ENCODE peak calls at places on chromosomes 13 and 19, in eight cellular contexts. One of them, this sample, is unnamed.

GRCh38 chr13:79522583-79522982 is 41.6 kb downstream of the NDFIP2 start:
- DNase-seq in lower lobe of right lung: no peak
- DNase-seq in transverse colon: no peak
- DNase-seq in astrocyte: peak
- DNase-seq in suprapubic skin: no peak
- DNase-seq in H9: no peak
- DNase-seq in stomach: no peak
- DNase-seq in foreskin keratinocyte: no peak
- DNase-seq in this sample: no peak

GRCh38 chr13:106570354-106570822 is 2.5 kb upstream of the ARGLU1 start:
- DNase-seq in lower lobe of right lung: peak
- DNase-seq in transverse colon: peak
- DNase-seq in astrocyte: peak
- DNase-seq in suprapubic skin: peak
- DNase-seq in H9: peak
- DNase-seq in stomach: peak
- DNase-seq in foreskin keratinocyte: peak
- DNase-seq in this sample: peak

GRCh38 chr19:18928018-18928805 is 8.7 kb downstream of the DDX49 start:
- DNase-seq in lower lobe of right lung: no peak
- DNase-seq in transverse colon: no peak
- DNase-seq in astrocyte: no peak
- DNase-seq in suprapubic skin: no peak
- DNase-seq in H9: no peak
- DNase-seq in stomach: no peak
- DNase-seq in foreskin keratinocyte: no peak
- DNase-seq in this sample: no peak

GRCh38 chr13:20495087-20496023 is 30.3 kb downstream of the CRYL1 start:
- DNase-seq in lower lobe of right lung: no peak
- DNase-seq in transverse colon: peak
- DNase-seq in astrocyte: peak
- DNase-seq in suprapubic skin: no peak
- DNase-seq in H9: peak
- DNase-seq in stomach: peak
- DNase-seq in foreskin keratinocyte: peak
- DNase-seq in this sample: peak

GRCh38 chr19:7788933-7789323 is 25.9 kb downstream of the CLEC4M start:
- DNase-seq in lower lobe of right lung: no peak
- DNase-seq in transverse colon: no peak
- DNase-seq in astrocyte: no peak
- DNase-seq in suprapubic skin: no peak
- DNase-seq in H9: no peak
- DNase-seq in stomach: no peak
- DNase-seq in foreskin keratinocyte: no peak
- DNase-seq in this sample: no peak

GRCh38 chr13:29721766-29722165 is 126.3 kb upstream of the SLC7A1 start:
- DNase-seq in lower lobe of right lung: no peak
- DNase-seq in transverse colon: no peak
- DNase-seq in astrocyte: no peak
- DNase-seq in suprapubic skin: no peak
- DNase-seq in H9: no peak
- DNase-seq in stomach: no peak
- DNase-seq in foreskin keratinocyte: no peak
- DNase-seq in this sample: no peak

GRCh38 chr19:17671906-17672305 is 16.2 kb downstream of the UNC13A start:
- DNase-seq in lower lobe of right lung: no peak
- DNase-seq in transverse colon: no peak
- DNase-seq in astrocyte: no peak
- DNase-seq in suprapubic skin: no peak
- DNase-seq in H9: peak
- DNase-seq in stomach: no peak
- DNase-seq in foreskin keratinocyte: peak
- DNase-seq in this sample: peak

GRCh38 chr19:21610341-21610740 is 104.9 kb downstream of the ZNF429 start:
- DNase-seq in lower lobe of right lung: no peak
- DNase-seq in transverse colon: no peak
- DNase-seq in astrocyte: no peak
- DNase-seq in suprapubic skin: no peak
- DNase-seq in H9: no peak
- DNase-seq in stomach: no peak
- DNase-seq in foreskin keratinocyte: no peak
- DNase-seq in this sample: no peak

GRCh38 chr13:97434417-97435296 is 688 bp downstream of the RAP2A start:
- DNase-seq in lower lobe of right lung: peak
- DNase-seq in transverse colon: peak
- DNase-seq in astrocyte: peak
- DNase-seq in suprapubic skin: peak
- DNase-seq in H9: peak
- DNase-seq in stomach: peak
- DNase-seq in foreskin keratinocyte: no peak
- DNase-seq in this sample: no peak

GRCh38 chr19:34484328-34484727 is 2.8 kb downstream of the WTIP start:
- DNase-seq in lower lobe of right lung: no peak
- DNase-seq in transverse colon: no peak
- DNase-seq in astrocyte: no peak
- DNase-seq in suprapubic skin: no peak
- DNase-seq in H9: no peak
- DNase-seq in stomach: no peak
- DNase-seq in foreskin keratinocyte: no peak
- DNase-seq in this sample: no peak

GRCh38 chr19:34487651-34488051 is 6.1 kb downstream of the WTIP start:
- DNase-seq in lower lobe of right lung: no peak
- DNase-seq in transverse colon: no peak
- DNase-seq in astrocyte: no peak
- DNase-seq in suprapubic skin: no peak
- DNase-seq in H9: no peak
- DNase-seq in stomach: no peak
- DNase-seq in foreskin keratinocyte: no peak
- DNase-seq in this sample: no peak

GRCh38 chr19:34489175-34489574 is 7.6 kb downstream of the WTIP start:
- DNase-seq in lower lobe of right lung: no peak
- DNase-seq in transverse colon: no peak
- DNase-seq in astrocyte: no peak
- DNase-seq in suprapubic skin: no peak
- DNase-seq in H9: no peak
- DNase-seq in stomach: no peak
- DNase-seq in foreskin keratinocyte: no peak
- DNase-seq in this sample: no peak

GRCh38 chr19:34482380-34483250 is 1.1 kb downstream of the WTIP start:
- DNase-seq in lower lobe of right lung: no peak
- DNase-seq in transverse colon: no peak
- DNase-seq in astrocyte: peak
- DNase-seq in suprapubic skin: no peak
- DNase-seq in H9: no peak
- DNase-seq in stomach: no peak
- DNase-seq in foreskin keratinocyte: no peak
- DNase-seq in this sample: peak

DNA sequence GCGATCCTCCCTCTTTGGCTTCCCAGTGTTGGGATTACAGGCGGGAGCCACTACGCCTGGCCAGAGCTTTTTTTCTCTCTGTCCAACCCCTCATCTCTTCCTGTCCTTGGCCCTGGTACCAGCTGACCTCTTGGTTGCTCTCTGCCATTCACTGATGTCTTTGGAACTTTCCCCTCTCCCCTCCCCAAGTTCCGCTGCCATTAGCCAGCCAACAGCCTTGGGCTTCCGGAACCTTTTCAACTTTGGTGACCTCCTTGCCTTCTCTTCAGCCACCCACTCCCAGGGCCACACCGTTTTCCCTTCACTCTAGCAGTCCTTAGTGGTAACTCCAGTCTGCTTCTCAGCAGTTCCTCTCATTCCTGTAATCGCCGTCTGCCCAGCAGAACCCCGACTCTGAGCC is 4.3 kb downstream of the WTIP start:
- DNase-seq in lower lobe of right lung: no peak
- DNase-seq in transverse colon: no peak
- DNase-seq in astrocyte: no peak
- DNase-seq in suprapubic skin: no peak
- DNase-seq in H9: no peak
- DNase-seq in stomach: no peak
- DNase-seq in foreskin keratinocyte: no peak
- DNase-seq in this sample: no peak
- H3K27ac ChIP-seq in lower lobe of right lung: peak
- H3K27ac ChIP-seq in transverse colon: no peak
- H3K27ac ChIP-seq in astrocyte: no peak
- H3K27ac ChIP-seq in suprapubic skin: no peak
- H3K27ac ChIP-seq in H9: no peak
- H3K27ac ChIP-seq in stomach: no peak
- H3K27ac ChIP-seq in foreskin keratinocyte: no peak
- H3K27ac ChIP-seq in this sample: no peak

GRCh38 chr13:44872751-44873150 is 116.5 kb downstream of the NUFIP1 start:
- DNase-seq in lower lobe of right lung: no peak
- DNase-seq in transverse colon: no peak
- DNase-seq in astrocyte: no peak
- DNase-seq in suprapubic skin: no peak
- DNase-seq in H9: no peak
- DNase-seq in stomach: no peak
- DNase-seq in foreskin keratinocyte: no peak
- DNase-seq in this sample: no peak

GRCh38 chr13:44868397-44868796 is 120.9 kb downstream of the NUFIP1 start:
- DNase-seq in lower lobe of right lung: no peak
- DNase-seq in transverse colon: no peak
- DNase-seq in astrocyte: no peak
- DNase-seq in suprapubic skin: no peak
- DNase-seq in H9: no peak
- DNase-seq in stomach: no peak
- DNase-seq in foreskin keratinocyte: no peak
- DNase-seq in this sample: no peak

GRCh38 chr13:44867825-44868224 is 121.4 kb downstream of the NUFIP1 start:
- DNase-seq in lower lobe of right lung: no peak
- DNase-seq in transverse colon: no peak
- DNase-seq in astrocyte: no peak
- DNase-seq in suprapubic skin: no peak
- DNase-seq in H9: no peak
- DNase-seq in stomach: no peak
- DNase-seq in foreskin keratinocyte: no peak
- DNase-seq in this sample: no peak

GRCh38 chr13:44869167-44869566 is 120.1 kb downstream of the NUFIP1 start:
- DNase-seq in lower lobe of right lung: no peak
- DNase-seq in transverse colon: no peak
- DNase-seq in astrocyte: no peak
- DNase-seq in suprapubic skin: no peak
- DNase-seq in H9: no peak
- DNase-seq in stomach: no peak
- DNase-seq in foreskin keratinocyte: no peak
- DNase-seq in this sample: no peak

GRCh38 chr13:44870456-44870929 is 118.8 kb downstream of the NUFIP1 start:
- DNase-seq in lower lobe of right lung: peak
- DNase-seq in transverse colon: peak
- DNase-seq in astrocyte: no peak
- DNase-seq in suprapubic skin: no peak
- DNase-seq in H9: no peak
- DNase-seq in stomach: peak
- DNase-seq in foreskin keratinocyte: no peak
- DNase-seq in this sample: no peak
- TF ChIP-seq CTCF in lower lobe of right lung: no peak
- TF ChIP-seq CTCF in transverse colon: no peak
- TF ChIP-seq CTCF in astrocyte: no peak
- TF ChIP-seq CTCF in suprapubic skin: no peak
- TF ChIP-seq CTCF in H9: no peak
- TF ChIP-seq CTCF in stomach: no peak
- TF ChIP-seq CTCF in foreskin keratinocyte: no peak
- TF ChIP-seq CTCF in this sample: no peak

GRCh38 chr19:710767-711166 is 2.0 kb downstream of the PALM start:
- DNase-seq in lower lobe of right lung: no peak
- DNase-seq in transverse colon: no peak
- DNase-seq in astrocyte: peak
- DNase-seq in suprapubic skin: no peak
- DNase-seq in H9: no peak
- DNase-seq in stomach: no peak
- DNase-seq in foreskin keratinocyte: no peak
- DNase-seq in this sample: no peak

GRCh38 chr19:709196-709964 is 645 bp downstream of the PALM start:
- DNase-seq in lower lobe of right lung: no peak
- DNase-seq in transverse colon: no peak
- DNase-seq in astrocyte: no peak
- DNase-seq in suprapubic skin: no peak
- DNase-seq in H9: no peak
- DNase-seq in stomach: no peak
- DNase-seq in foreskin keratinocyte: no peak
- DNase-seq in this sample: no peak

GRCh38 chr19:708154-709141 is at the start of gene PALM:
- DNase-seq in lower lobe of right lung: no peak
- DNase-seq in transverse colon: no peak
- DNase-seq in astrocyte: no peak
- DNase-seq in suprapubic skin: no peak
- DNase-seq in H9: peak
- DNase-seq in stomach: peak
- DNase-seq in foreskin keratinocyte: no peak
- DNase-seq in this sample: no peak

GRCh38 chr19:711224-711623 is 2.5 kb downstream of the PALM start:
- DNase-seq in lower lobe of right lung: no peak
- DNase-seq in transverse colon: no peak
- DNase-seq in astrocyte: no peak
- DNase-seq in suprapubic skin: no peak
- DNase-seq in H9: no peak
- DNase-seq in stomach: no peak
- DNase-seq in foreskin keratinocyte: no peak
- DNase-seq in this sample: no peak

GRCh38 chr19:709965-710714 is 1.4 kb downstream of the PALM start:
- DNase-seq in lower lobe of right lung: no peak
- DNase-seq in transverse colon: no peak
- DNase-seq in astrocyte: no peak
- DNase-seq in suprapubic skin: no peak
- DNase-seq in H9: no peak
- DNase-seq in stomach: no peak
- DNase-seq in foreskin keratinocyte: no peak
- DNase-seq in this sample: no peak
- H3K27ac ChIP-seq in lower lobe of right lung: peak
- H3K27ac ChIP-seq in transverse colon: peak
- H3K27ac ChIP-seq in astrocyte: no peak
- H3K27ac ChIP-seq in suprapubic skin: peak
- H3K27ac ChIP-seq in H9: no peak
- H3K27ac ChIP-seq in stomach: peak
- H3K27ac ChIP-seq in foreskin keratinocyte: no peak
- H3K27ac ChIP-seq in this sample: peak

DNA sequence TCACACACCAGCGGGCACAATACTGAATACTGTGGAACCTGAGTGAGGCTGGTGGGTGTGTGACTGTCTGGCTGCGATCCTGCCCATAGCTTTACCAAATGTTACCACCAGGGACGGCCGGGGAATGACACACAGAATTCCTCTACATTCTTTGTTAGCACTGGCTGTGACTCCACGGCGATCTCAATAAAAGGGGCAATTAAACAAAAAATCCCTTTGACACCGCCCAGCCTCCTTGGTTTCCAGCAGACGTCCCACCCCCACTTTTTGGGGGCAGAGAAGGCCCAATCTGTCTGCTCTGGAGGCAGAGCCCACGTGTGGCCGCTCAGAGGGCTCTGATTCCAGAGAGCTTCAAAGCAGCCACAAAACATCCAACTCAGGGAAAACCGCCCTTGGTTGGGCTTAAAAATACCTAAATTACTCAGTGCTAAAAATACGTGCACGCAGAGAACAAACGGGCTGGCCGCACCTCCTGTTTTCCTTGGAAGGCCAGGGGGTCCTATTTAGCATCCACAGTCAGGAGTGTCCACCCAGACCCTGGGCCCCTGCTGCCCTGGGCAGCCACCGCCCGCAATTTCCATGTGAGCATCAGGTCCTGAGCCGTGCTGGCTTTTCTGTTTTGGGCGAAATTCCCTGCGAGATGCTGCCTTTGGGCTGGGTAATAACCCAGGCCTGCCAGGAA is 47.8 kb downstream of the GADD45B start:
- DNase-seq in lower lobe of right lung: no peak
- DNase-seq in transverse colon: no peak
- DNase-seq in astrocyte: peak
- DNase-seq in suprapubic skin: no peak
- DNase-seq in H9: no peak
- DNase-seq in stomach: no peak
- DNase-seq in foreskin keratinocyte: no peak
- DNase-seq in this sample: no peak
- TF ChIP-seq CTCF in lower lobe of right lung: no peak
- TF ChIP-seq CTCF in transverse colon: no peak
- TF ChIP-seq CTCF in astrocyte: peak
- TF ChIP-seq CTCF in suprapubic skin: peak
- TF ChIP-seq CTCF in H9: peak
- TF ChIP-seq CTCF in stomach: no peak
- TF ChIP-seq CTCF in foreskin keratinocyte: no peak
- TF ChIP-seq CTCF in this sample: no peak

This sample was measured in RWPE1.